ENCODE peak calls at places on chromosomes 11 and 22, in six cellular contexts. One of them, this sample, is unnamed.

GRCh38 chr11:84855846-84856245 is 771.3 kb downstream of the DLG2 start:
- DNase-seq in DMS153: no peak
- DNase-seq in HuH-7.5: no peak
- DNase-seq in NCI-H1092 treated with DMSO at 0.1 percent for 48 hours: no peak
- DNase-seq in activated effector memory CD4-positive, alpha-beta T cell treated with Interleukin-2 at 50 U/mL for 16 hours: no peak
- DNase-seq in activated CD8-positive, alpha-beta memory T cell treated with anti-CD3 and anti-CD28 coated beads for 24 hours: no peak
- DNase-seq in this sample: no peak

GRCh38 chr11:65558785-65559509 is 788 bp upstream of the LTBP3 start:
- DNase-seq in NCI-H1092 treated with DMSO at 0.1 percent for 48 hours: peak
- DNase-seq in DMS153: no peak
- DNase-seq in activated CD8-positive, alpha-beta memory T cell treated with anti-CD3 and anti-CD28 coated beads for 24 hours: peak
- DNase-seq in HuH-7.5: no peak
- DNase-seq in activated effector memory CD4-positive, alpha-beta T cell treated with Interleukin-2 at 50 U/mL for 16 hours: no peak
- DNase-seq in this sample: no peak

GRCh38 chr11:33620423-33621120 is 80.1 kb downstream of the C11orf91 start:
- DNase-seq in activated effector memory CD4-positive, alpha-beta T cell treated with Interleukin-2 at 50 U/mL for 16 hours: no peak
- DNase-seq in activated CD8-positive, alpha-beta memory T cell treated with anti-CD3 and anti-CD28 coated beads for 24 hours: no peak
- DNase-seq in HuH-7.5: no peak
- DNase-seq in NCI-H1092 treated with DMSO at 0.1 percent for 48 hours: no peak
- DNase-seq in DMS153: no peak
- DNase-seq in this sample: peak

GRCh38 chr11:12165237-12165875 is 55.0 kb downstream of the MICAL2 start:
- DNase-seq in activated effector memory CD4-positive, alpha-beta T cell treated with Interleukin-2 at 50 U/mL for 16 hours: no peak
- DNase-seq in DMS153: no peak
- DNase-seq in HuH-7.5: no peak
- DNase-seq in activated CD8-positive, alpha-beta memory T cell treated with anti-CD3 and anti-CD28 coated beads for 24 hours: no peak
- DNase-seq in NCI-H1092 treated with DMSO at 0.1 percent for 48 hours: peak
- DNase-seq in this sample: no peak

GRCh38 chr11:1162498-1163311 is 5.0 kb downstream of the MUC5AC start:
- DNase-seq in HuH-7.5: no peak
- DNase-seq in activated CD8-positive, alpha-beta memory T cell treated with anti-CD3 and anti-CD28 coated beads for 24 hours: no peak
- DNase-seq in DMS153: no peak
- DNase-seq in activated effector memory CD4-positive, alpha-beta T cell treated with Interleukin-2 at 50 U/mL for 16 hours: no peak
- DNase-seq in NCI-H1092 treated with DMSO at 0.1 percent for 48 hours: no peak
- DNase-seq in this sample: no peak

GRCh38 chr22:23088199-23088604 is 17.9 kb downstream of the GNAZ start:
- DNase-seq in DMS153: peak
- DNase-seq in activated CD8-positive, alpha-beta memory T cell treated with anti-CD3 and anti-CD28 coated beads for 24 hours: no peak
- DNase-seq in NCI-H1092 treated with DMSO at 0.1 percent for 48 hours: no peak
- DNase-seq in HuH-7.5: no peak
- DNase-seq in activated effector memory CD4-positive, alpha-beta T cell treated with Interleukin-2 at 50 U/mL for 16 hours: peak
- DNase-seq in this sample: no peak

GRCh38 chr11:17861036-17861755 is 126.6 kb downstream of the KCNC1 start:
- DNase-seq in HuH-7.5: no peak
- DNase-seq in activated CD8-positive, alpha-beta memory T cell treated with anti-CD3 and anti-CD28 coated beads for 24 hours: no peak
- DNase-seq in activated effector memory CD4-positive, alpha-beta T cell treated with Interleukin-2 at 50 U/mL for 16 hours: no peak
- DNase-seq in NCI-H1092 treated with DMSO at 0.1 percent for 48 hours: no peak
- DNase-seq in DMS153: no peak
- DNase-seq in this sample: no peak

GRCh38 chr22:38097557-38098409 is 12.7 kb downstream of the BAIAP2L2 start:
- DNase-seq in activated CD8-positive, alpha-beta memory T cell treated with anti-CD3 and anti-CD28 coated beads for 24 hours: no peak
- DNase-seq in NCI-H1092 treated with DMSO at 0.1 percent for 48 hours: no peak
- DNase-seq in DMS153: no peak
- DNase-seq in HuH-7.5: no peak
- DNase-seq in activated effector memory CD4-positive, alpha-beta T cell treated with Interleukin-2 at 50 U/mL for 16 hours: no peak
- DNase-seq in this sample: no peak

GRCh38 chr22:30694638-30695350 is at the start of gene OSBP2:
- DNase-seq in HuH-7.5: peak
- DNase-seq in activated CD8-positive, alpha-beta memory T cell treated with anti-CD3 and anti-CD28 coated beads for 24 hours: peak
- DNase-seq in DMS153: no peak
- DNase-seq in NCI-H1092 treated with DMSO at 0.1 percent for 48 hours: peak
- DNase-seq in activated effector memory CD4-positive, alpha-beta T cell treated with Interleukin-2 at 50 U/mL for 16 hours: peak
- DNase-seq in this sample: no peak

GRCh38 chr11:68181719-68182451 is 31.2 kb downstream of the KMT5B start:
- DNase-seq in HuH-7.5: no peak
- DNase-seq in activated effector memory CD4-positive, alpha-beta T cell treated with Interleukin-2 at 50 U/mL for 16 hours: no peak
- DNase-seq in activated CD8-positive, alpha-beta memory T cell treated with anti-CD3 and anti-CD28 coated beads for 24 hours: no peak
- DNase-seq in NCI-H1092 treated with DMSO at 0.1 percent for 48 hours: no peak
- DNase-seq in DMS153: no peak
- DNase-seq in this sample: no peak

GRCh38 chr11:31492320-31492913 is 17.0 kb downstream of the IMMP1L start:
- DNase-seq in DMS153: no peak
- DNase-seq in activated CD8-positive, alpha-beta memory T cell treated with anti-CD3 and anti-CD28 coated beads for 24 hours: no peak
- DNase-seq in HuH-7.5: no peak
- DNase-seq in NCI-H1092 treated with DMSO at 0.1 percent for 48 hours: no peak
- DNase-seq in activated effector memory CD4-positive, alpha-beta T cell treated with Interleukin-2 at 50 U/mL for 16 hours: no peak
- DNase-seq in this sample: no peak

GRCh38 chr22:29080061-29080975 is 7.5 kb downstream of the KREMEN1 start:
- DNase-seq in activated effector memory CD4-positive, alpha-beta T cell treated with Interleukin-2 at 50 U/mL for 16 hours: no peak
- DNase-seq in NCI-H1092 treated with DMSO at 0.1 percent for 48 hours: no peak
- DNase-seq in DMS153: no peak
- DNase-seq in activated CD8-positive, alpha-beta memory T cell treated with anti-CD3 and anti-CD28 coated beads for 24 hours: no peak
- DNase-seq in HuH-7.5: no peak
- DNase-seq in this sample: no peak

GRCh38 chr11:102007567-102008437 is 39.4 kb upstream of the CFAP300 start:
- DNase-seq in activated effector memory CD4-positive, alpha-beta T cell treated with Interleukin-2 at 50 U/mL for 16 hours: no peak
- DNase-seq in HuH-7.5: no peak
- DNase-seq in DMS153: peak
- DNase-seq in NCI-H1092 treated with DMSO at 0.1 percent for 48 hours: peak
- DNase-seq in activated CD8-positive, alpha-beta memory T cell treated with anti-CD3 and anti-CD28 coated beads for 24 hours: no peak
- DNase-seq in this sample: peak

GRCh38 chr22:49083607-49084006 is 744.1 kb downstream of the BRD1 start:
- DNase-seq in DMS153: no peak
- DNase-seq in activated effector memory CD4-positive, alpha-beta T cell treated with Interleukin-2 at 50 U/mL for 16 hours: no peak
- DNase-seq in HuH-7.5: no peak
- DNase-seq in NCI-H1092 treated with DMSO at 0.1 percent for 48 hours: no peak
- DNase-seq in activated CD8-positive, alpha-beta memory T cell treated with anti-CD3 and anti-CD28 coated beads for 24 hours: no peak
- DNase-seq in this sample: no peak

This sample was measured in brain pericyte.